ENCODE peak calls at places on chromosomes 13 and 19, in nine cellular contexts. One of them, this sample, is unnamed.

GRCh38 chr13:45500492-45501174 is 35.9 kb downstream of the COG3 start:
- DNase-seq in neuronal stem cell: no peak
- DNase-seq in kidney: no peak
- DNase-seq in Karpas-422: no peak
- DNase-seq in HCT116: peak; percentile 63
- DNase-seq in endothelial cell of umbilical vein: peak; percentile 71
- DNase-seq in fibroblast of lung: peak; percentile 94
- DNase-seq in endodermal cell: no peak
- DNase-seq in MM.1S: no peak
- DNase-seq in this sample: peak; percentile 86

GRCh38 chr19:1213391-1214286 is 8.1 kb downstream of the STK11 start:
- DNase-seq in Karpas-422: no peak
- DNase-seq in HCT116: no peak
- DNase-seq in endodermal cell: no peak
- DNase-seq in fibroblast of lung: peak; percentile 31
- DNase-seq in endothelial cell of umbilical vein: peak; percentile 96
- DNase-seq in MM.1S: no peak
- DNase-seq in neuronal stem cell: no peak
- DNase-seq in kidney: peak; percentile 87
- DNase-seq in this sample: no peak

GRCh38 chr19:29927944-29928669 is 13.9 kb upstream of the URI1 start:
- DNase-seq in fibroblast of lung: no peak
- DNase-seq in MM.1S: no peak
- DNase-seq in neuronal stem cell: no peak
- DNase-seq in HCT116: no peak
- DNase-seq in Karpas-422: no peak
- DNase-seq in endodermal cell: peak; percentile 67
- DNase-seq in kidney: peak; percentile 37
- DNase-seq in endothelial cell of umbilical vein: no peak
- DNase-seq in this sample: no peak

GRCh38 chr19:17121736-17122293 is 46.2 kb downstream of the MYO9B start:
- DNase-seq in MM.1S: no peak
- DNase-seq in endothelial cell of umbilical vein: no peak
- DNase-seq in kidney: no peak
- DNase-seq in endodermal cell: no peak
- DNase-seq in neuronal stem cell: no peak
- DNase-seq in HCT116: no peak
- DNase-seq in Karpas-422: peak; percentile 79
- DNase-seq in fibroblast of lung: peak; percentile 67
- DNase-seq in this sample: no peak

GRCh38 chr13:77874406-77874805 is 44.2 kb downstream of the EDNRB start:
- DNase-seq in neuronal stem cell: no peak
- DNase-seq in Karpas-422: no peak
- DNase-seq in fibroblast of lung: peak; percentile 80
- DNase-seq in kidney: no peak
- DNase-seq in MM.1S: no peak
- DNase-seq in HCT116: no peak
- DNase-seq in endothelial cell of umbilical vein: peak; percentile 60
- DNase-seq in endodermal cell: no peak
- DNase-seq in this sample: peak; percentile 67

GRCh38 chr19:29666634-29667389 is 1.6 kb downstream of the PLEKHF1 start:
- DNase-seq in Karpas-422: no peak
- DNase-seq in endodermal cell: peak; percentile 85
- DNase-seq in fibroblast of lung: peak; percentile 76
- DNase-seq in MM.1S: no peak
- DNase-seq in HCT116: no peak
- DNase-seq in neuronal stem cell: peak; percentile 29
- DNase-seq in kidney: peak; percentile 93
- DNase-seq in endothelial cell of umbilical vein: peak; percentile 73
- DNase-seq in this sample: peak; percentile 88

GRCh38 chr19:13841339-13842293 is 35.3 kb upstream of the NANOS3 start:
- DNase-seq in kidney: peak; percentile 93
- DNase-seq in HCT116: no peak
- DNase-seq in endodermal cell: peak; percentile 63
- DNase-seq in Karpas-422: peak; percentile 36
- DNase-seq in neuronal stem cell: no peak
- DNase-seq in endothelial cell of umbilical vein: no peak
- DNase-seq in MM.1S: peak; percentile 22
- DNase-seq in fibroblast of lung: no peak
- DNase-seq in this sample: peak; percentile 73

GRCh38 chr13:81487151-81487550 is 1146.2 kb upstream of the SPRY2 start:
- DNase-seq in endodermal cell: peak; percentile 73
- DNase-seq in Karpas-422: no peak
- DNase-seq in fibroblast of lung: no peak
- DNase-seq in endothelial cell of umbilical vein: no peak
- DNase-seq in neuronal stem cell: peak; percentile 29
- DNase-seq in MM.1S: peak; percentile 18
- DNase-seq in HCT116: peak; percentile 35
- DNase-seq in kidney: no peak
- DNase-seq in this sample: peak; percentile 70

GRCh38 chr19:49869484-49870308 is 2.3 kb upstream of the PNKP start:
- DNase-seq in endodermal cell: peak; percentile 99
- DNase-seq in HCT116: peak; percentile 100
- DNase-seq in fibroblast of lung: peak; percentile 100
- DNase-seq in MM.1S: peak; percentile 99
- DNase-seq in kidney: peak; percentile 98
- DNase-seq in neuronal stem cell: peak; percentile 100
- DNase-seq in endothelial cell of umbilical vein: peak; percentile 100
- DNase-seq in Karpas-422: peak; percentile 100
- DNase-seq in this sample: peak; percentile 100

GRCh38 chr13:30850204-30850866 is 55.7 kb upstream of the MEDAG start:
- DNase-seq in MM.1S: no peak
- DNase-seq in HCT116: no peak
- DNase-seq in fibroblast of lung: no peak
- DNase-seq in Karpas-422: no peak
- DNase-seq in neuronal stem cell: no peak
- DNase-seq in endothelial cell of umbilical vein: no peak
- DNase-seq in endodermal cell: no peak
- DNase-seq in kidney: no peak
- DNase-seq in this sample: no peak

GRCh38 chr19:53132231-53132991 is at the start of gene ZNF415:
- DNase-seq in fibroblast of lung: peak; percentile 81
- DNase-seq in neuronal stem cell: peak; percentile 56
- DNase-seq in endodermal cell: peak; percentile 95
- DNase-seq in endothelial cell of umbilical vein: peak; percentile 35
- DNase-seq in MM.1S: no peak
- DNase-seq in HCT116: no peak
- DNase-seq in kidney: peak; percentile 92
- DNase-seq in Karpas-422: peak; percentile 98
- DNase-seq in this sample: peak; percentile 83

GRCh38 chr13:97946951-97947588 is 6.4 kb upstream of the IPO5 start:
- DNase-seq in fibroblast of lung: peak; percentile 89
- DNase-seq in kidney: no peak
- DNase-seq in endothelial cell of umbilical vein: no peak
- DNase-seq in Karpas-422: no peak
- DNase-seq in HCT116: no peak
- DNase-seq in neuronal stem cell: no peak
- DNase-seq in MM.1S: no peak
- DNase-seq in endodermal cell: no peak
- DNase-seq in this sample: peak; percentile 91

GRCh38 chr19:31314156-31314555 is 35.1 kb downstream of the TSHZ3 start:
- DNase-seq in fibroblast of lung: no peak
- DNase-seq in endothelial cell of umbilical vein: no peak
- DNase-seq in endodermal cell: no peak
- DNase-seq in MM.1S: no peak
- DNase-seq in HCT116: no peak
- DNase-seq in Karpas-422: no peak
- DNase-seq in kidney: no peak
- DNase-seq in neuronal stem cell: no peak
- DNase-seq in this sample: no peak

GRCh38 chr19:31315621-31316011 is 33.6 kb downstream of the TSHZ3 start:
- DNase-seq in neuronal stem cell: no peak
- DNase-seq in Karpas-422: no peak
- DNase-seq in endodermal cell: no peak
- DNase-seq in kidney: no peak
- DNase-seq in HCT116: no peak
- DNase-seq in MM.1S: no peak
- DNase-seq in endothelial cell of umbilical vein: no peak
- DNase-seq in fibroblast of lung: no peak
- DNase-seq in this sample: no peak

GRCh38 chr19:31313291-31314030 is 35.8 kb downstream of the TSHZ3 start:
- DNase-seq in endothelial cell of umbilical vein: no peak
- DNase-seq in endodermal cell: no peak
- DNase-seq in Karpas-422: no peak
- DNase-seq in MM.1S: no peak
- DNase-seq in HCT116: no peak
- DNase-seq in fibroblast of lung: no peak
- DNase-seq in neuronal stem cell: no peak
- DNase-seq in kidney: no peak
- DNase-seq in this sample: no peak

GRCh38 chr19:31316201-31316951 is 32.9 kb downstream of the TSHZ3 start:
- DNase-seq in Karpas-422: no peak
- DNase-seq in endodermal cell: peak; percentile 47
- DNase-seq in neuronal stem cell: peak; percentile 32
- DNase-seq in HCT116: no peak
- DNase-seq in kidney: no peak
- DNase-seq in fibroblast of lung: peak; percentile 82
- DNase-seq in MM.1S: no peak
- DNase-seq in endothelial cell of umbilical vein: peak; percentile 4
- DNase-seq in this sample: peak; percentile 50

DNA sequence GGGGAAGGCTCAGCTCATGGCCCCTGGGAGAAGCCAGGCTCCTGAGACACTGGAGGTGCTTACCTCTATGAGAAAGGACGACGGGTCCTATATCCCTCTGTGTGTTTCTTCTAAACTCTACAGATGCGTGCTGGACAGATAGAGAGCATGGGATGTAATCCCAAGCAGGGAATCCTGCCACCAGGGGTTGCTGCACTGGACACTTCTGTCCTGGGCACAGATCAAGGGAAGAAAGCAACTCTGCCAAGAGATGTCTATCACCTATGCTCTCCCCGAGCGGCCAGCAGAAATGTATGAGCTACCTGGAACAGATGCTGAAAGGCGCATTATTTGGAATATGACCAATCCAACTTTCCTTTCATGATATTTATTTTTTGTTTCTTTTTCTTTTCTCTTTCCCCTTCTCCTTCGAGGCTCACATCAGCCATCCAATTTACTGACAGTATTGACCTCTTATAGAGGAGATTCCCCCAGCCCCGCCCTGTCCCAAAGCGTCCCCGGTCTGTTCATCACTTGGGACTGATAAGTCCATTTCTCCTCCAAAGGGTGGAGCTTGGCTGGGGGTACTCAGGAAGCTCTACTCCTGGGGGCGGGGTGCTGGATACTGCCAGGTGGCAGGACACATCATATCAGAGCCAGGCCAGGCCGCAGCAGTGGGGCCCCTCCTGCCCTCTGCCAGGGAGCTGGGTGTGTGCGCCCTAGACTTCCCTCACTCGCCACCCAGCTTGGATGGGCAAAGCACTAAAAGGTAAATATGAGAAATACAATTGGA is 34.2 kb downstream of the TSHZ3 start:
- DNase-seq in fibroblast of lung: no peak
- DNase-seq in Karpas-422: no peak
- DNase-seq in endodermal cell: no peak
- DNase-seq in kidney: no peak
- DNase-seq in neuronal stem cell: no peak
- DNase-seq in HCT116: no peak
- DNase-seq in endothelial cell of umbilical vein: no peak
- DNase-seq in MM.1S: no peak
- DNase-seq in this sample: no peak
- H3K4me1 ChIP-seq in fibroblast of lung: no peaks in the 10 kb centered on the region
- H3K4me1 ChIP-seq in Karpas-422: no peaks in the 10 kb centered on the region
- H3K4me1 ChIP-seq in endodermal cell: peaks cover 17% of the 10 kb centered on the region
- H3K4me1 ChIP-seq in kidney: no peaks in the 10 kb centered on the region
- H3K4me1 ChIP-seq in neuronal stem cell: no peaks in the 10 kb centered on the region
- H3K4me1 ChIP-seq in HCT116: no peaks in the 10 kb centered on the region
- H3K4me1 ChIP-seq in endothelial cell of umbilical vein: peaks cover 5% of the 10 kb centered on the region
- H3K4me1 ChIP-seq in MM.1S: no peaks in the 10 kb centered on the region
- H3K4me1 ChIP-seq in this sample: peaks cover 43% of the 10 kb centered on the region

GRCh38 chr19:55333870-55334269 is 5.8 kb upstream of the KMT5C start:
- DNase-seq in neuronal stem cell: no peak
- DNase-seq in kidney: no peak
- DNase-seq in MM.1S: no peak
- DNase-seq in fibroblast of lung: no peak
- DNase-seq in endodermal cell: peak; percentile 45
- DNase-seq in HCT116: no peak
- DNase-seq in endothelial cell of umbilical vein: no peak
- DNase-seq in Karpas-422: no peak
- DNase-seq in this sample: no peak
- H3K9ac ChIP-seq in neuronal stem cell: no peak overlapping the region
- H3K9ac ChIP-seq in kidney: peak overlapping the region; percentile 41
- H3K9ac ChIP-seq in MM.1S: no peak overlapping the region
- H3K9ac ChIP-seq in fibroblast of lung: no peak overlapping the region
- H3K9ac ChIP-seq in endodermal cell: no peak overlapping the region
- H3K9ac ChIP-seq in HCT116: no peak overlapping the region
- H3K9ac ChIP-seq in endothelial cell of umbilical vein: no peak overlapping the region
- H3K9ac ChIP-seq in Karpas-422: no peak overlapping the region
- H3K9ac ChIP-seq in this sample: no peak overlapping the region

GRCh38 chr13:83878691-83879410 is 3.4 kb downstream of the SLITRK1 start:
- DNase-seq in endothelial cell of umbilical vein: no peak
- DNase-seq in neuronal stem cell: no peak
- DNase-seq in endodermal cell: peak; percentile 69
- DNase-seq in MM.1S: no peak
- DNase-seq in Karpas-422: no peak
- DNase-seq in kidney: peak; percentile 34
- DNase-seq in fibroblast of lung: no peak
- DNase-seq in HCT116: no peak
- DNase-seq in this sample: no peak
- H3K4me3 ChIP-seq in endothelial cell of umbilical vein: no peak overlapping the region
- H3K4me3 ChIP-seq in neuronal stem cell: peak overlapping the region; percentile 61
- H3K4me3 ChIP-seq in endodermal cell: peak overlapping the region; percentile 77
- H3K4me3 ChIP-seq in MM.1S: no peak overlapping the region
- H3K4me3 ChIP-seq in Karpas-422: no peak overlapping the region
- H3K4me3 ChIP-seq in kidney: no peak overlapping the region
- H3K4me3 ChIP-seq in fibroblast of lung: peak overlapping the region; percentile 54
- H3K4me3 ChIP-seq in HCT116: no peak overlapping the region
- H3K4me3 ChIP-seq in this sample: peak overlapping the region; percentile 75

GRCh38 chr19:3389876-3390361 is 23.5 kb downstream of the NFIC start:
- DNase-seq in HCT116: no peak
- DNase-seq in endodermal cell: peak; percentile 76
- DNase-seq in kidney: peak; percentile 87
- DNase-seq in fibroblast of lung: peak; percentile 70
- DNase-seq in neuronal stem cell: no peak
- DNase-seq in MM.1S: no peak
- DNase-seq in endothelial cell of umbilical vein: no peak
- DNase-seq in Karpas-422: no peak
- DNase-seq in this sample: peak; percentile 39

GRCh38 chr19:3386447-3387234 is 20.3 kb downstream of the NFIC start:
- DNase-seq in MM.1S: no peak
- DNase-seq in Karpas-422: no peak
- DNase-seq in HCT116: no peak
- DNase-seq in fibroblast of lung: no peak
- DNase-seq in endodermal cell: peak; percentile 32
- DNase-seq in endothelial cell of umbilical vein: no peak
- DNase-seq in neuronal stem cell: no peak
- DNase-seq in kidney: no peak
- DNase-seq in this sample: no peak

GRCh38 chr19:3392480-3392879 is 26.1 kb downstream of the NFIC start:
- DNase-seq in MM.1S: no peak
- DNase-seq in endothelial cell of umbilical vein: no peak
- DNase-seq in Karpas-422: no peak
- DNase-seq in fibroblast of lung: no peak
- DNase-seq in endodermal cell: no peak
- DNase-seq in HCT116: no peak
- DNase-seq in kidney: no peak
- DNase-seq in neuronal stem cell: no peak
- DNase-seq in this sample: no peak

GRCh38 chr19:3389446-3389778 is 23.0 kb downstream of the NFIC start:
- DNase-seq in neuronal stem cell: no peak
- DNase-seq in kidney: no peak
- DNase-seq in MM.1S: no peak
- DNase-seq in Karpas-422: no peak
- DNase-seq in fibroblast of lung: no peak
- DNase-seq in endothelial cell of umbilical vein: no peak
- DNase-seq in HCT116: no peak
- DNase-seq in endodermal cell: no peak
- DNase-seq in this sample: no peak

GRCh38 chr19:3387645-3388589 is 21.5 kb downstream of the NFIC start:
- DNase-seq in MM.1S: no peak
- DNase-seq in kidney: peak; percentile 94
- DNase-seq in HCT116: no peak
- DNase-seq in endodermal cell: no peak
- DNase-seq in endothelial cell of umbilical vein: peak; percentile 68
- DNase-seq in fibroblast of lung: peak; percentile 85
- DNase-seq in Karpas-422: no peak
- DNase-seq in neuronal stem cell: no peak
- DNase-seq in this sample: peak; percentile 65
- H3K4me1 ChIP-seq in MM.1S: peaks cover 3% of the 10 kb centered on the region
- H3K4me1 ChIP-seq in kidney: peaks cover 12% of the 10 kb centered on the region
- H3K4me1 ChIP-seq in HCT116: peaks cover 44% of the 10 kb centered on the region
- H3K4me1 ChIP-seq in endodermal cell: no peaks in the 10 kb centered on the region
- H3K4me1 ChIP-seq in endothelial cell of umbilical vein: peaks cover 23% of the 10 kb centered on the region
- H3K4me1 ChIP-seq in fibroblast of lung: peaks cover 36% of the 10 kb centered on the region
- H3K4me1 ChIP-seq in Karpas-422: no peaks in the 10 kb centered on the region
- H3K4me1 ChIP-seq in neuronal stem cell: no peaks in the 10 kb centered on the region
- H3K4me1 ChIP-seq in this sample: peaks cover 62% of the 10 kb centered on the region